ENCODE peak calls at places on chromosomes 2 and 18, in seven cellular contexts. B is stimulated activated CD8-positive, alpha-beta memory T cell treated with anti-CD3 and anti-CD28 coated beads, Interleukin-4, amount 100 ng/mL, for 1 hour; W is GM03348; H is stimulated activated CD4-positive, alpha-beta T cell treated with anti-CD3 and anti-CD28 coated beads, Interleukin-2, amount 100 ng/mL, for 24 hours; R is Right ventricle myocardium superior; G is prostate gland; E is pons. S is an unnamed sample.

GRCh38 chr2:180289627-180290026 is 282.5 kb upstream of the CWC22 start:
- DNase-seq in B (no peak), W (no peak), H (no peak), R (no peak), G (no peak), E (no peak), S (no peak)

GRCh38 chr2:38702413-38702812 is 36.5 kb downstream of the GALM start:
- DNase-seq in B (no peak), W (peak; percentile 72), H (no peak), R (no peak), G (no peak), E (no peak), S (no peak)

GRCh38 chr2:190119257-190119656 is 56.7 kb upstream of the MSTN start:
- DNase-seq in B (no peak), W (peak; percentile 15), H (no peak), R (peak; percentile 50), G (no peak), E (peak; percentile 40), S (peak; percentile 38)

GRCh38 chr2:109558076-109558882 is 55.5 kb downstream of the SEPTIN10 start:
- DNase-seq in B (no peak), W (peak; percentile 61), H (no peak), R (no peak), G (peak; percentile 68), E (no peak), S (no peak)

GRCh38 chr2:65710779-65711295 is 278.4 kb upstream of the SPRED2 start:
- DNase-seq in B (no peak), W (no peak), H (no peak), R (no peak), G (no peak), E (no peak), S (no peak)

GRCh38 chr2:234916674-234917073 is 35.1 kb upstream of the SH3BP4 start:
- DNase-seq in B (no peak), W (no peak), H (no peak), R (no peak), G (no peak), E (no peak), S (no peak)

GRCh38 chr2:212548459-212548815 is 9.8 kb upstream of the ERBB4 start:
- DNase-seq in B (no peak), W (peak; percentile 48), H (no peak), R (no peak), G (no peak), E (peak; percentile 78), S (no peak)

GRCh38 chr2:176134045-176134444 is 4.5 kb downstream of the HOXD8 start:
- DNase-seq in B (no peak), W (no peak), H (no peak), R (no peak), G (no peak), E (no peak), S (no peak)

GRCh38 chr2:164142755-164143154 is 406.9 kb upstream of the FIGN start:
- DNase-seq in B (no peak), W (no peak), H (no peak), R (no peak), G (no peak), E (no peak), S (no peak)

GRCh38 chr2:68431316-68431972 is 35.6 kb downstream of the FBXO48 start:
- DNase-seq in B (no peak), W (no peak), H (no peak), R (peak; percentile 39), G (no peak), E (no peak), S (no peak)

GRCh38 chr2:64655873-64656272 is 2.2 kb upstream of the SERTAD2 start:
- DNase-seq in B (no peak), W (no peak), H (no peak), R (no peak), G (no peak), E (no peak), S (no peak)

GRCh38 chr2:25617948-25618646 is 55.3 kb downstream of the DTNB start:
- DNase-seq in B (no peak), W (peak; percentile 82), H (no peak), R (no peak), G (peak; percentile 56), E (peak; percentile 57), S (no peak)

GRCh38 chr2:13227543-13227942 is 510.8 kb downstream of the TRIB2 start:
- DNase-seq in B (no peak), W (no peak), H (no peak), R (no peak), G (no peak), E (no peak), S (no peak)

GRCh38 chr2:234288974-234289455 is 207.9 kb downstream of the ARL4C start:
- DNase-seq in B (peak; percentile 46), W (peak; percentile 65), H (peak; percentile 76), R (peak; percentile 69), G (peak; percentile 74), E (peak; percentile 45), S (peak; percentile 16)

GRCh38 chr2:43778233-43778632 is 4.4 kb downstream of the DYNC2LI1 start:
- DNase-seq in B (no peak), W (no peak), H (no peak), R (no peak), G (no peak), E (no peak), S (no peak)

GRCh38 chr2:201715459-201715858 is 17.0 kb upstream of the MPP4 start:
- DNase-seq in B (no peak), W (no peak), H (no peak), R (no peak), G (no peak), E (no peak), S (no peak)

GRCh38 chr2:26696352-26696816 is 3.9 kb downstream of the KCNK3 start:
- DNase-seq in B (no peak), W (peak; percentile 69), H (no peak), R (no peak), G (no peak), E (peak; percentile 17), S (no peak)

GRCh38 chr2:144322379-144322778 is 197.5 kb downstream of the ZEB2 start:
- DNase-seq in B (no peak), W (peak; percentile 43), H (no peak), R (no peak), G (no peak), E (no peak), S (no peak)

GRCh38 chr2:219125225-219125885 is 35.3 kb downstream of the NHEJ1 start:
- DNase-seq in B (no peak), W (peak; percentile 81), H (peak; percentile 8), R (peak; percentile 57), G (no peak), E (no peak), S (no peak)

GRCh38 chr2:85873679-85874078 is 15.1 kb downstream of the ST3GAL5 start:
- DNase-seq in B (no peak), W (no peak), H (no peak), R (no peak), G (no peak), E (no peak), S (no peak)

GRCh38 chr18:9869713-9870430 is 15.9 kb upstream of the TXNDC2 start:
- DNase-seq in B (no peak), W (peak; percentile 51), H (no peak), R (no peak), G (no peak), E (no peak), S (no peak)

GRCh38 chr2:180657054-180657453 is 323.4 kb upstream of the UBE2E3 start:
- DNase-seq in B (no peak), W (no peak), H (no peak), R (no peak), G (no peak), E (no peak), S (no peak)

GRCh38 chr18:29034113-29034856 is 857.4 kb upstream of the CDH2 start:
- DNase-seq in B (no peak), W (no peak), H (no peak), R (no peak), G (no peak), E (no peak), S (no peak)

GRCh38 chr18:48548404-48548771 is 9.6 kb downstream of the CTIF start:
- DNase-seq in B (no peak), W (peak; percentile 60), H (no peak), R (no peak), G (no peak), E (no peak), S (no peak)

GRCh38 chr18:1542230-1542774 is 637.6 kb downstream of the ADCYAP1 start:
- DNase-seq in B (no peak), W (no peak), H (no peak), R (no peak), G (no peak), E (no peak), S (no peak)

GRCh38 chr2:57497489-57498096 is 549.0 kb upstream of the VRK2 start:
- DNase-seq in B (no peak), W (peak; percentile 71), H (peak; percentile 32), R (peak; percentile 27), G (peak; percentile 10), E (peak; percentile 72), S (peak; percentile 21)

GRCh38 chr2:127163922-127164321 is 56.2 kb downstream of the CYP27C1 start:
- DNase-seq in B (no peak), W (no peak), H (no peak), R (no peak), G (no peak), E (no peak), S (no peak)